ENCODE peak calls at places on chromosomes 12 and 14, in ten cellular contexts. One of them, this sample, is unnamed.

GRCh38 chr14:101108579-101109346 is 205.2 kb upstream of the RTL1 start:
- DNase-seq in mammary epithelial cell: no peak
- DNase-seq in endothelial cell: no peak
- DNase-seq in ovary: peak
- DNase-seq in glutamatergic neuron: no peak
- DNase-seq in nephron progenitor cell: no peak
- DNase-seq in GM13977: no peak
- DNase-seq in GM20000: no peak
- DNase-seq in heart left ventricle: no peak
- DNase-seq in PC-9: no peak
- DNase-seq in this sample: no peak

GRCh38 chr14:105034314-105035039 is 13.6 kb upstream of the CDCA4 start:
- DNase-seq in heart left ventricle: no peak
- DNase-seq in mammary epithelial cell: no peak
- DNase-seq in endothelial cell: no peak
- DNase-seq in PC-9: no peak
- DNase-seq in GM20000: no peak
- DNase-seq in glutamatergic neuron: no peak
- DNase-seq in ovary: no peak
- DNase-seq in GM13977: no peak
- DNase-seq in nephron progenitor cell: no peak
- DNase-seq in this sample: no peak

GRCh38 chr12:112299704-112300103 is 82.5 kb downstream of the HECTD4 start:
- DNase-seq in nephron progenitor cell: no peak
- DNase-seq in glutamatergic neuron: no peak
- DNase-seq in endothelial cell: no peak
- DNase-seq in PC-9: no peak
- DNase-seq in heart left ventricle: no peak
- DNase-seq in GM20000: no peak
- DNase-seq in mammary epithelial cell: no peak
- DNase-seq in GM13977: no peak
- DNase-seq in ovary: no peak
- DNase-seq in this sample: no peak

GRCh38 chr12:131309700-131310099 is 356.0 kb downstream of the ADGRD1 start:
- DNase-seq in GM13977: no peak
- DNase-seq in ovary: no peak
- DNase-seq in PC-9: no peak
- DNase-seq in glutamatergic neuron: no peak
- DNase-seq in heart left ventricle: no peak
- DNase-seq in GM20000: no peak
- DNase-seq in nephron progenitor cell: no peak
- DNase-seq in mammary epithelial cell: no peak
- DNase-seq in endothelial cell: no peak
- DNase-seq in this sample: no peak

GRCh38 chr14:103014466-103015319 is 42.7 kb downstream of the CDC42BPB start:
- DNase-seq in heart left ventricle: no peak
- DNase-seq in endothelial cell: no peak
- DNase-seq in mammary epithelial cell: peak
- DNase-seq in PC-9: no peak
- DNase-seq in GM20000: no peak
- DNase-seq in ovary: no peak
- DNase-seq in nephron progenitor cell: no peak
- DNase-seq in GM13977: peak
- DNase-seq in glutamatergic neuron: no peak
- DNase-seq in this sample: no peak

GRCh38 chr12:132423251-132424117 is 66.5 kb upstream of the FBRSL1 start:
- DNase-seq in glutamatergic neuron: peak
- DNase-seq in mammary epithelial cell: no peak
- DNase-seq in endothelial cell: no peak
- DNase-seq in nephron progenitor cell: peak
- DNase-seq in GM13977: no peak
- DNase-seq in GM20000: no peak
- DNase-seq in ovary: no peak
- DNase-seq in PC-9: no peak
- DNase-seq in heart left ventricle: no peak
- DNase-seq in this sample: no peak

GRCh38 chr14:53192023-53192422 is 38.9 kb upstream of the DDHD1 start:
- DNase-seq in GM13977: no peak
- DNase-seq in PC-9: no peak
- DNase-seq in GM20000: no peak
- DNase-seq in endothelial cell: no peak
- DNase-seq in ovary: no peak
- DNase-seq in mammary epithelial cell: no peak
- DNase-seq in glutamatergic neuron: no peak
- DNase-seq in nephron progenitor cell: no peak
- DNase-seq in heart left ventricle: no peak
- DNase-seq in this sample: no peak

GRCh38 chr14:35400707-35401421 is 3.7 kb downstream of the NFKBIA start:
- DNase-seq in nephron progenitor cell: no peak
- DNase-seq in ovary: no peak
- DNase-seq in PC-9: no peak
- DNase-seq in glutamatergic neuron: no peak
- DNase-seq in mammary epithelial cell: peak
- DNase-seq in endothelial cell: no peak
- DNase-seq in GM13977: no peak
- DNase-seq in heart left ventricle: no peak
- DNase-seq in GM20000: no peak
- DNase-seq in this sample: no peak

GRCh38 chr12:45794422-45794821 is 64.9 kb downstream of the ARID2 start:
- DNase-seq in GM20000: no peak
- DNase-seq in GM13977: no peak
- DNase-seq in ovary: no peak
- DNase-seq in glutamatergic neuron: no peak
- DNase-seq in heart left ventricle: no peak
- DNase-seq in mammary epithelial cell: no peak
- DNase-seq in PC-9: no peak
- DNase-seq in endothelial cell: no peak
- DNase-seq in nephron progenitor cell: no peak
- DNase-seq in this sample: no peak

GRCh38 chr12:43029971-43030370 is 440.4 kb upstream of the PRICKLE1 start:
- DNase-seq in heart left ventricle: no peak
- DNase-seq in endothelial cell: no peak
- DNase-seq in GM13977: no peak
- DNase-seq in nephron progenitor cell: no peak
- DNase-seq in PC-9: no peak
- DNase-seq in glutamatergic neuron: no peak
- DNase-seq in ovary: no peak
- DNase-seq in GM20000: no peak
- DNase-seq in mammary epithelial cell: no peak
- DNase-seq in this sample: no peak

GRCh38 chr12:108234155-108234554 is 105.0 kb downstream of the CMKLR1 start:
- DNase-seq in heart left ventricle: no peak
- DNase-seq in GM20000: peak
- DNase-seq in ovary: no peak
- DNase-seq in endothelial cell: peak
- DNase-seq in glutamatergic neuron: no peak
- DNase-seq in mammary epithelial cell: no peak
- DNase-seq in GM13977: no peak
- DNase-seq in nephron progenitor cell: no peak
- DNase-seq in PC-9: no peak
- DNase-seq in this sample: no peak
- TF ChIP-seq CTCF in heart left ventricle: no peak
- TF ChIP-seq CTCF in GM20000: no peak
- TF ChIP-seq CTCF in ovary: no peak
- TF ChIP-seq CTCF in endothelial cell: no peak
- TF ChIP-seq CTCF in glutamatergic neuron: no peak
- TF ChIP-seq CTCF in mammary epithelial cell: no peak
- TF ChIP-seq CTCF in GM13977: peak
- TF ChIP-seq CTCF in nephron progenitor cell: no peak
- TF ChIP-seq CTCF in PC-9: no peak
- TF ChIP-seq CTCF in this sample: peak

DNA sequence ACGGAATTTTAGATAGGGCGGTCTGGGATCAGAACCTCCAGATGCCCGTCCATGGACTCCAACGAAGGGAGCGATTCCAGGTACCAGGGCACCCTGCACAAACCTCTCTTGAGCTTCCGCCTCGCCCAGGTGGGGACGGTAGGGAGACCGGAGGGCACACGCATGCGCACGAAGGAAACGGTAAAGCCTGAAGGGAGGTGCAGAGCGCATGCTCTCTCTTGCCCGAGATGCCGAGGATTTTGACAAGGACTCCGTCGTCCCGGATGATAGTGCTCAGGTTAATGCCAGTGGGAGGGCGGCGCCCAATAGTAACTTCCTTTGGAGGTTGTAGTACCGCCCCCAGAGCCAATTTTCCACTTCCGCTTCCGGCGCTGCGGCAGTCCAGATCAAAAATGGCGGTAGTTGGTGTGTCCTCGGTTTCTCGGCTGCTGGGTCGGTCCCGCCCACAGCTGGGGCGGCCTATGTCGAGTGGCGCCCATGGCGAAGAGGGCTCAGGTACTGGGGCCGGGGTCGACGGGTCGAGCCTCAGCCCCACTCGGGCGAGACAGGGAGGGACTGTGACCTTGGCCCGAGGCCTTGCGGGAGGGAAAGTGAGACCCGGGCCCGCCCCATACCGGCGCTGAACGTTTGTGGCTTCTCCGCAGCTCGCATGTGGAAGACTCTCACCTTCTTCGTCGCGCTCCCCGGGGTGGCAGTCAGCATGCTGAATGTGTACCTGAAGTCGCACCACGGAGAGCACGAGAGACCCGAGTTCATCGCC is at the start of gene COX6A1:
- DNase-seq in ovary: peak
- DNase-seq in PC-9: peak
- DNase-seq in heart left ventricle: peak
- DNase-seq in mammary epithelial cell: peak
- DNase-seq in endothelial cell: peak
- DNase-seq in glutamatergic neuron: peak
- DNase-seq in nephron progenitor cell: peak
- DNase-seq in GM13977: peak
- DNase-seq in GM20000: peak
- DNase-seq in this sample: peak
- TF ChIP-seq CTCF in ovary: no peak
- TF ChIP-seq CTCF in PC-9: no peak
- TF ChIP-seq CTCF in heart left ventricle: no peak
- TF ChIP-seq CTCF in mammary epithelial cell: no peak
- TF ChIP-seq CTCF in endothelial cell: peak
- TF ChIP-seq CTCF in glutamatergic neuron: no peak
- TF ChIP-seq CTCF in nephron progenitor cell: no peak
- TF ChIP-seq CTCF in GM13977: peak
- TF ChIP-seq CTCF in GM20000: no peak
- TF ChIP-seq CTCF in this sample: no peak

GRCh38 chr12:18807714-18808113 is 69.8 kb downstream of the CAPZA3 start:
- DNase-seq in PC-9: no peak
- DNase-seq in GM20000: no peak
- DNase-seq in mammary epithelial cell: no peak
- DNase-seq in glutamatergic neuron: no peak
- DNase-seq in endothelial cell: no peak
- DNase-seq in nephron progenitor cell: no peak
- DNase-seq in GM13977: no peak
- DNase-seq in heart left ventricle: no peak
- DNase-seq in ovary: no peak
- DNase-seq in this sample: no peak

GRCh38 chr12:18810537-18811253 is 72.8 kb downstream of the CAPZA3 start:
- DNase-seq in PC-9: no peak
- DNase-seq in ovary: no peak
- DNase-seq in GM20000: no peak
- DNase-seq in nephron progenitor cell: no peak
- DNase-seq in endothelial cell: no peak
- DNase-seq in glutamatergic neuron: no peak
- DNase-seq in heart left ventricle: no peak
- DNase-seq in GM13977: no peak
- DNase-seq in mammary epithelial cell: no peak
- DNase-seq in this sample: no peak

GRCh38 chr12:18811268-18811667 is 73.3 kb downstream of the CAPZA3 start:
- DNase-seq in GM20000: no peak
- DNase-seq in endothelial cell: no peak
- DNase-seq in glutamatergic neuron: no peak
- DNase-seq in nephron progenitor cell: no peak
- DNase-seq in mammary epithelial cell: no peak
- DNase-seq in GM13977: no peak
- DNase-seq in heart left ventricle: no peak
- DNase-seq in PC-9: no peak
- DNase-seq in ovary: no peak
- DNase-seq in this sample: no peak

GRCh38 chr12:18808221-18808620 is 70.3 kb downstream of the CAPZA3 start:
- DNase-seq in GM20000: no peak
- DNase-seq in GM13977: no peak
- DNase-seq in glutamatergic neuron: no peak
- DNase-seq in heart left ventricle: no peak
- DNase-seq in nephron progenitor cell: no peak
- DNase-seq in mammary epithelial cell: no peak
- DNase-seq in ovary: no peak
- DNase-seq in PC-9: no peak
- DNase-seq in endothelial cell: no peak
- DNase-seq in this sample: no peak

DNA sequence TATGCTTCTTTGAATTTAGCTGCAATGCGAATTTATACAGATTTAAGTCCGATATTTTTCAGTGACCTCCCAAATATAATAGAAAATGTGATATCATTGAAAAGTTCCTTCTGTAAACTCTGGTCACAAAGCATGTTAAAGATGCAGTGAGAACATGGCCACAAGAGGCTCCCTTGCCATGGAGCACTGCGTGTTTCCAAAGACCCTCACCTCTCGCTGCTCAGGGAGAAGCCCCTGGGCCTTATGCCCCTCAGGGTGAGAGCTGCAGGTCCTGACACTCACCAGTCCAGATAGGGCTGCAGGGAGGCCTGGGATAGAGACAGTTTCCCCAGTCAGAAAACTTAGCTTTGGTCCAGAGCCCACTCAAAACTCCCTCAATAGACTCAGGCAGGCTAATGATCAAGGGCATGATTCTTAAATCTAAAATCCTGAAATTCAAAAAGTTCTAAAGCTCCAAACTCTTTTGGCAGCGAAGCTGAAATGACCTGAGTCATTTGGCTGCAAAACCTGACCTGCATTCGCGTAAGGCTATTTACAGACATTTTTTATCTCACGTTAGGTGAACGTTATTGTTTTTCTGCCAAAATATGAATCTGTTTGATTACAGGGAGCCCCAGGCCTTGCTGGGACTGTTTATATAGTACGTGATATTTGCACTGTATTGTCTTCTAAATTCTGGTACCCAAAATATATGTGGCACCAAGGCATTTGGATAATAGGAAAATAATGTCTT is 67.8 kb downstream of the CAPZA3 start:
- DNase-seq in GM13977: no peak
- DNase-seq in PC-9: no peak
- DNase-seq in nephron progenitor cell: peak
- DNase-seq in glutamatergic neuron: peak
- DNase-seq in heart left ventricle: no peak
- DNase-seq in ovary: no peak
- DNase-seq in mammary epithelial cell: no peak
- DNase-seq in GM20000: no peak
- DNase-seq in endothelial cell: no peak
- DNase-seq in this sample: no peak
- TF ChIP-seq CTCF in GM13977: no peak
- TF ChIP-seq CTCF in PC-9: no peak
- TF ChIP-seq CTCF in nephron progenitor cell: peak
- TF ChIP-seq CTCF in glutamatergic neuron: peak
- TF ChIP-seq CTCF in heart left ventricle: no peak
- TF ChIP-seq CTCF in ovary: no peak
- TF ChIP-seq CTCF in mammary epithelial cell: no peak
- TF ChIP-seq CTCF in GM20000: no peak
- TF ChIP-seq CTCF in endothelial cell: no peak
- TF ChIP-seq CTCF in this sample: no peak

DNA sequence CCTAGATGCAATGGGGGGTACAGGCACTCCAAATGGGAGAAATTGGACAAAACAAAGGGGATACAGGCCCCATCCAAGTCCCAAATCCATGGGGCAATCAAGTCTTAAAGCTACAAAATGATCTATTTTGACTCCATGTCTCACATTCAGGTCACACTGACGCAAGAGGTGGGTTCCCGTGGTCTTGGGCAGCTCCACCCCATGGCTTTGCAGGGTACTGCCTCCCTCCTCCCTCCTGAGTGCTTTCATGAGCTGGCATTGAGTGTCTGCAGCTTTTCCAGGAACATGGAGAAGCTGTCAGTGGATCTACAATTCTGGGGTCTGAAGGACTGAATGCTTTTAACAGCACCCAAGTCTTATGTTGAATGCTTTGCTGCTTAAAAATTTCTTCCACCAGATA is 274.5 kb upstream of the LRIG3 start:
- DNase-seq in ovary: no peak
- DNase-seq in glutamatergic neuron: no peak
- DNase-seq in PC-9: no peak
- DNase-seq in nephron progenitor cell: no peak
- DNase-seq in mammary epithelial cell: no peak
- DNase-seq in endothelial cell: no peak
- DNase-seq in GM13977: no peak
- DNase-seq in heart left ventricle: no peak
- DNase-seq in GM20000: no peak
- DNase-seq in this sample: no peak
- TF ChIP-seq CTCF in ovary: no peak
- TF ChIP-seq CTCF in glutamatergic neuron: no peak
- TF ChIP-seq CTCF in PC-9: no peak
- TF ChIP-seq CTCF in nephron progenitor cell: no peak
- TF ChIP-seq CTCF in mammary epithelial cell: no peak
- TF ChIP-seq CTCF in endothelial cell: no peak
- TF ChIP-seq CTCF in GM13977: no peak
- TF ChIP-seq CTCF in heart left ventricle: no peak
- TF ChIP-seq CTCF in GM20000: no peak
- TF ChIP-seq CTCF in this sample: no peak